ENCODE peak calls at places on chromosomes 4 and X, in four cellular contexts. G is endodermal cell, R is cardiac muscle cell, Y is transverse colon. F is an unnamed sample. For H3K27me3, the result is how much of the 10 kb centered on the place peaks cover.

GRCh38 chr4:142202404-142203332 is 566.3 kb downstream of the IL15 start:
- DNase-seq in G (peak), R (no peak), Y (no peak), F (no peak)

GRCh38 chr4:145820407-145820806 is 118.2 kb downstream of the ZNF827 start:
- DNase-seq in G (no peak), R (no peak), Y (no peak), F (no peak)

GRCh38 chr4:85932371-85933305 is 427.2 kb downstream of the MAPK10 start:
- DNase-seq in G (no peak), R (peak), Y (no peak), F (no peak)

GRCh38 chr4:117331817-117332216 is 246.4 kb upstream of the TRAM1L1 start:
- DNase-seq in G (no peak), R (no peak), Y (no peak), F (no peak)

GRCh38 chrX:28586891-28587635 is at the start of gene IL1RAPL1:
- DNase-seq in G (peak), R (peak), Y (no peak), F (no peak)

GRCh38 chrX:1323315-1323714 is 13.3 kb upstream of the IL3RA start:
- DNase-seq in G (peak), R (no peak), Y (peak), F (peak)

GRCh38 chrX:1468250-1468772 is 15.6 kb upstream of the ASMTL start:
- DNase-seq in G (peak), R (no peak), Y (peak), F (peak)

GRCh38 chrX:50877310-50877709 is 33.2 kb upstream of the BMP15 start:
- DNase-seq in G (no peak), R (peak), Y (no peak), F (no peak)

GRCh38 chr4:98689507-98690174 is 31.2 kb upstream of the TSPAN5 start:
- DNase-seq in G (no peak), R (no peak), Y (no peak), F (no peak)

GRCh38 chrX:49209434-49210251 is 9.7 kb upstream of the SYP start:
- DNase-seq in G (peak), R (no peak), Y (no peak), F (no peak)

GRCh38 chr4:38162240-38162784 is 202.1 kb downstream of the PTTG2 start:
- DNase-seq in G (no peak), R (peak), Y (no peak), F (peak)

GRCh38 chrX:82081027-82081426 is 879.1 kb downstream of the SH3BGRL start:
- DNase-seq in G (peak), R (no peak), Y (no peak), F (no peak)

GRCh38 chrX:26295425-26295824 is 79.5 kb downstream of the MAGEB5 start:
- DNase-seq in G (no peak), R (peak), Y (no peak), F (no peak)

GRCh38 chrX:151729056-151729725 is 5.4 kb upstream of the CNGA2 start:
- DNase-seq in G (no peak), R (no peak), Y (no peak), F (no peak)

GRCh38 chrX:107978707-107979307 is 3.4 kb downstream of the TEX13B start:
- DNase-seq in G (peak), R (peak), Y (no peak), F (no peak)

GRCh38 chr4:152529880-152530279 is 6.0 kb downstream of the FBXW7 start:
- DNase-seq in G (no peak), R (no peak), Y (no peak), F (no peak)

GRCh38 chr4:128660361-128660964 is 149.0 kb upstream of the JADE1 start:
- DNase-seq in G (no peak), R (peak), Y (no peak), F (no peak)

GRCh38 chr4:154126276-154126675 is 337.4 kb upstream of the SFRP2 start:
- DNase-seq in G (no peak), R (no peak), Y (no peak), F (no peak)

GRCh38 chr4:155624478-155624877 is 42.2 kb upstream of the GUCY1A1 start:
- DNase-seq in G (no peak), R (no peak), Y (no peak), F (no peak)

GRCh38 chr4:40183615-40184411 is 13.0 kb upstream of the RHOH start:
- DNase-seq in G (no peak), R (peak), Y (no peak), F (peak)

GRCh38 chr4:112214397-112215264 is 17.0 kb upstream of the AP1AR start:
- DNase-seq in G (no peak), R (peak), Y (no peak), F (no peak)

GRCh38 chrX:35351212-35351611 is 408.6 kb downstream of the FAM47B start:
- DNase-seq in G (no peak), R (no peak), Y (no peak), F (no peak)

GRCh38 chrX:38060331-38060878 is 54.1 kb downstream of the SYTL5 start:
- DNase-seq in G (no peak), R (no peak), Y (no peak), F (no peak)

GRCh38 chr4:28787947-28788346 is 1927.3 kb downstream of the STIM2 start:
- DNase-seq in G (no peak), R (no peak), Y (no peak), F (no peak)

GRCh38 chr4:73683033-73683432 is 57.3 kb upstream of the CXCL8 start:
- DNase-seq in G (no peak), R (no peak), Y (no peak), F (no peak)

GRCh38 chr4:118888666-118889312 is at the start of gene SYNPO2:
- DNase-seq in G (peak), R (peak), Y (peak), F (peak)

GRCh38 chr4:69070590-69070989 is 25.7 kb upstream of the UGT2B7 start:
- DNase-seq in G (no peak), R (no peak), Y (no peak), F (no peak)

GRCh38 chr4:140047017-140047640 is 106.9 kb downstream of the MAML3 start:
- DNase-seq in G (peak), R (peak), Y (no peak), F (no peak)

GRCh38 chrX:54825716-54826428 is 18.3 kb downstream of the MAGED2 start:
- DNase-seq in G (peak), R (no peak), Y (no peak), F (no peak)

GRCh38 chrX:108091878-108092291 is 307 bp downstream of the ATG4A start:
- DNase-seq in G (no peak), R (no peak), Y (no peak), F (no peak)

GRCh38 chr4:165426331-165426730 is 47.5 kb downstream of the CPE start:
- DNase-seq in G (no peak), R (no peak), Y (no peak), F (no peak)

GRCh38 chr4:175536852-175537453 is 275.1 kb downstream of the GPM6A start:
- DNase-seq in G (no peak), R (peak), Y (no peak), F (no peak)

GRCh38 chr4:35934370-35934981 is 309.8 kb downstream of the ARAP2 start:
- DNase-seq in G (no peak), R (peak), Y (no peak), F (no peak)

GRCh38 chr4:81052119-81053068 is 21.9 kb downstream of the BMP3 start:
- DNase-seq in G (peak), R (peak), Y (peak), F (peak)

GRCh38 chr4:92265066-92265465 is 38.7 kb upstream of the GRID2 start:
- DNase-seq in G (no peak), R (peak), Y (no peak), F (no peak)

DNA sequence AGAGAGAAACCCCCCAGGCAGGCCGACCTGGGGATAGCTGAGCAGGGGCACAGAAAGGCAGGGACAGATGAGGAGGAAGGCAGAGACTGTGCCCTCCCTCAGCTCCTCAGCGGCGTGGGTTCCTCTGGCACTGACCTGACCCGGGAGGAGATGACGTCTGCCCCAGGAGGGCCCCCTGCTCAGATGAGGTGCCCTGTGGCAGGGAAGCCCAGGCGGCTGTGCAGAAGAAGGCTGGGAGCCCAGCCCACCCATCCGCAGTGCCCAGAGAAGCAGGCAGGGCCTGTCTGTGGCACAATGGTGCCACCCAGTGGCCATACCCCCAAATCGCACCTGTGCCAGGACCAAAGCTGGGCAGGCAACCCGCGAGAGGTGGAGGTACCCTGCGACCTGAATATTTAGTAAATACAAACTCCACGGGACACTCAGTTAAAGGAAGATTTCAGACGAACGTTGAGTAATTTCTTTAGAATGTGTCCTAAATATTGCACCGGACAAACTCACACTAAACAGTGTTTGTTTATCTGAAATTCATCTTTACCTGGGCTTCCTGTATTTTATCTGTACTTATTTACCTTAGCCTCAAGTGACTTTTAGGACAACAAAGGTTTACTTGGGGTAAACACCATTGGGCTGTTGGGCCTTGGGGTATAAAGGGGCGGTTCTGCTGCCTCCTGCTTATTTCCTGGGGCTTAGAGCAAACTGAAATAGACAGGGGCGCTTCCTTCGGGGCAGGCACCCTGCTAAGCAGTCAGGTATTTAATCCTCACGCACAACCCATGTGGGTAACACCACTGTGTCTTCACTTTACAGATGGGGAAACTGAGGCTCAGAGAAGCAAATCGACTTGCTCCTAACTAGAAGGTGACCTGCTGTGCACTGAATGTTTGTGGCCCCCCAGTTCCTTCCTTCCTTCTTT is 46.5 kb upstream of the HMX1 start:
- DNase-seq in G (peak), R (peak), Y (peak), F (peak)
- H3K27me3 ChIP-seq in G (under half), R (under half), Y (under half), F (under half)

GRCh38 chr4:878796-879729 is 53.1 kb downstream of the GAK start:
- DNase-seq in G (no peak), R (no peak), Y (no peak), F (no peak)
- H3K27ac ChIP-seq in G (no peak), R (no peak), Y (no peak), F (no peak)

DNA sequence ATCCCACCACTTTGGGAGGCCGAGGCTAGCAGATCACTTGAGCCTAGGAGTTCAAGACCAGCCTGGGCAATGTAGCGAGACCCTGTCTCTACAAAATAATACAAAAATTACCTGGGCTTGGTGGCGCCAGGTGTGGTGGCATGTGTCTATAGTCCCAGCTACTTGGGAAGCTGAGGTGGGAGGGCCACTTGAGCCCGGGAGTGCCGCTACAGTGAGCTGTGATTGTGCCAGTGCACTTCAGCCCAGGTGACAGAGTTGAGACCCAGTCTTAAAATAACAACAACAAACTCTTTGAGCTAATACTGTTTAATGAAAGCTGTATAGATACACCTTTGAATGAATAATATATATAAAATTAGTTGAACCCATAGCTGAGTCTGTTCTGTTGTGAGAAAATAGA is 9.7 kb downstream of the BCORL1 start:
- DNase-seq in G (no peak), R (no peak), Y (no peak), F (no peak)
- H3K27me3 ChIP-seq in G (under half), R (under half), Y (under half), F (under half)

GRCh38 chr4:176841730-176842129 is 49.0 kb upstream of the VEGFC start:
- DNase-seq in G (no peak), R (peak), Y (no peak), F (no peak)

GRCh38 chr4:176837176-176837915 is 44.6 kb upstream of the VEGFC start:
- DNase-seq in G (no peak), R (no peak), Y (no peak), F (no peak)

GRCh38 chr4:176839656-176840055 is 46.9 kb upstream of the VEGFC start:
- DNase-seq in G (no peak), R (no peak), Y (no peak), F (no peak)

GRCh38 chr4:176838611-176839411 is 46.1 kb upstream of the VEGFC start:
- DNase-seq in G (no peak), R (peak), Y (no peak), F (no peak)

GRCh38 chr4:176840166-176840565 is 47.4 kb upstream of the VEGFC start:
- DNase-seq in G (no peak), R (peak), Y (no peak), F (no peak)
- H3K27ac ChIP-seq in G (no peak), R (no peak), Y (no peak), F (no peak)

GRCh38 chrX:43971966-43972961 is 926 bp downstream of the NDP start:
- DNase-seq in G (no peak), R (no peak), Y (no peak), F (no peak)
- H3K27me3 ChIP-seq in G (under half), R (under half), Y (under half), F (under half)

DNA sequence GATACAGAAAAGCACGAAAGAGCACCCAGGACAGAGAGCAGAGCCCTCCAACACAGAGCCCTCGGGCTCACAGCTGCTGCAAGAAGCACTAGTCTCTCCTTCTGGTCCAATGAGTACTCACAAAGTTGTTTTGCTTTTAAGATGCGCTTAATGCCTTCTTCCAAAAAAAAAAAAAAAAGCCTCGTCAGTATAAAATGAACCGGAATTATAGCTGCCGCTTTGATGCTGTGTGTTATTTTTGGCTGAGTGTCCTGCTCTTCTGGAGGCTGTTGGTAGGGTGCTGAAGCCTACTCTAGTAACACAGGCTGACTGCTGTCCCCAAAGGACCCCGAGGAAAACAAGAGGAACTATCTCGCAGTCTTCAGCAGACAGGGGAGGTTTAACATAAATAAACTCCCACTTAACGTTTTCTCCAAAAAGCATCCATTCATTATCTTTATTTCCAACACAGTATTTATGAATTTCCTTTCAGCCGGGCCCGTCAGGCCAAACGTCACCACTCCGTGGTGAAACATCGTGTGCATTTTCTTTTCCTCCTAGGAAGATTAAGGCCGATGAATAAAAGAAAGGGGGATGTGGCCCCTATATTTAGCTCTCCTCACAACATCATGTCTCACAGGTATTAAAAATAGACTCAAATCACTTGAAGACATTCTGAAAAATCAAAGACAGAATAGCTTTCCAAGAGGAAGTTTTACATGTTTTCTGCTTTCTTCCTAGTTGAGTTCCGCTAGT is 213.8 kb upstream of the PPARGC1A start:
- DNase-seq in G (no peak), R (peak), Y (no peak), F (no peak)
- H3K27ac ChIP-seq in G (no peak), R (peak), Y (no peak), F (no peak)

DNA sequence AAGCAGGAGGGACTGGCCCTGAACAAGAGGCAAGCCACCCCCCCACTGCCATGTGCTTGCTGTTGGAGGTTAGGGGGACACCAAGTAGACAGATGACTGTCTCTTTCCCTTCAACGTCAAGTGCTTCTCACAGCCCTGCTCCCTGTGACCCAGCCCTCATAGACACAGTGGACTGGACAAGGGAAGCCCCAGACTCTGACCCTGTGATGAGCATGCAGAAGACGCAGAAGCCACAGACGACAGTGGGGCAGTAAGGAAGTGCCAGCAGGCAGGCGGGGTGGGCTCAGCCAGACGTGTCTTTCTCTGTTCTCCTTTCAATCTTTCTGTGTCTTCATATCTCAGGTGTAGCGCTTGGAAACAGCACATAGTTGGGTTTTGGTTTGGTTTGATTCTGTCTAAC is 2.4 kb upstream of the L1CAM start:
- DNase-seq in G (peak), R (no peak), Y (no peak), F (no peak)
- H3K27me3 ChIP-seq in G (under half), R (under half), Y (under half), F (under half)

GRCh38 chrX:154598656-154599055 is 13.7 kb downstream of the CTAG1A start:
- DNase-seq in G (no peak), R (no peak), Y (no peak), F (no peak)

GRCh38 chrX:154599531-154599930 is 14.6 kb downstream of the CTAG1A start:
- DNase-seq in G (no peak), R (no peak), Y (no peak), F (no peak)

GRCh38 chrX:154602766-154603437 is 16.2 kb downstream of the CTAG1B start:
- DNase-seq in G (no peak), R (no peak), Y (no peak), F (no peak)

GRCh38 chrX:154602226-154602625 is 16.9 kb downstream of the CTAG1B start:
- DNase-seq in G (no peak), R (no peak), Y (no peak), F (no peak)

GRCh38 chrX:154600962-154601374 is 16.0 kb downstream of the CTAG1A start:
- DNase-seq in G (no peak), R (peak), Y (no peak), F (no peak)
- H3K27ac ChIP-seq in G (no peak), R (no peak), Y (no peak), F (no peak)

DNA sequence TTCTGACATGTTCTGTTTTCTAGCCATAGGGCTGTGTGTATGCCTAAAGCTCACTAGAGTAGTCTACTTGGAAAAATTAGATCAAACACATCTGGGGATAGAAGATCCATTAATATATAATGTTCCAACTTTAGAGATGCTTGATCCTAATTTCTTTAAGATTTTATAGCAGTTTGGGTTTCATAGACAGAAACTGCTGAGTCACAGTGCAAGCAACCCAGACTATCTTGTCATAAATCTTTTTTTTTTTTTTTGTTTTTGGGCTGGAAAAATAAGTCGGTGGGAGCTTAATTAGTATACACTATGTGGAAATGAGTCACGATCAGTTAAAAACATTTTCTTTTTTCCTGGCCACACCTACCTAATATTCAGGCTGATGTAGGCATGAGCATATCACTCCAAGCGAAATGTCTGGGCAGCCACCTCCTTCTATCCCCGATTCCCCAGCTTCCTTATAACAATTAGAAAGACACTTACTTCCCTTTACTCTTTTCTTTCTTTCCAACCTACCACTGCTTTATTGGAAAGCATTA is 58.2 kb upstream of the CASK start:
- DNase-seq in G (no peak), R (no peak), Y (no peak), F (no peak)
- H3K27me3 ChIP-seq in G (under half), R (under half), Y (under half), F (under half)

GRCh38 chr4:65924843-65925242 is 254.6 kb upstream of the EPHA5 start:
- DNase-seq in G (no peak), R (no peak), Y (no peak), F (no peak)
- H3K27ac ChIP-seq in G (no peak), R (no peak), Y (no peak), F (no peak)